ENCODE peak calls at places on chromosomes 11 and 22, in nine cellular contexts. J is RWPE1, L is ascending aorta, O is GM12864, T is sigmoid colon, X is GM20000, K is upper lobe of right lung, B is lung, Z is mucosa of descending colon. I is an unnamed sample.

GRCh38 chr11:32426819-32427615 is 8.3 kb downstream of the WT1 start:
- DNase-seq in J (no peak), L (no peak), O (no peak), T (no peak), X (peak), K (no peak), B (no peak), Z (no peak), I (no peak)

GRCh38 chr11:75547617-75548054 is 14.4 kb upstream of the SERPINH1 start:
- DNase-seq in J (peak), L (peak), O (no peak), T (peak), X (peak), K (peak), B (peak), Z (peak), I (peak)

GRCh38 chr22:24550028-24550901 is 4.7 kb downstream of the GUCD1 start:
- DNase-seq in J (no peak), L (no peak), O (no peak), T (no peak), X (no peak), K (no peak), B (no peak), Z (peak), I (no peak)

GRCh38 chr11:10627816-10628215 is 59.4 kb upstream of the LYVE1 start:
- DNase-seq in J (no peak), L (no peak), O (no peak), T (no peak), X (no peak), K (peak), B (no peak), Z (no peak), I (no peak)

GRCh38 chr11:95417832-95418231 is 186.8 kb upstream of the SESN3 start:
- DNase-seq in J (no peak), L (no peak), O (no peak), T (no peak), X (no peak), K (no peak), B (no peak), Z (no peak), I (no peak)

GRCh38 chr11:66868082-66868725 is 11.3 kb downstream of the LRFN4 start:
- DNase-seq in J (no peak), L (no peak), O (no peak), T (no peak), X (no peak), K (no peak), B (no peak), Z (no peak), I (no peak)

GRCh38 chr11:82675838-82676237 is 57.8 kb downstream of the FAM181B start:
- DNase-seq in J (no peak), L (no peak), O (no peak), T (no peak), X (no peak), K (no peak), B (no peak), Z (no peak), I (no peak)

GRCh38 chr11:125274309-125274708 is 109.8 kb downstream of the PKNOX2 start:
- DNase-seq in J (no peak), L (no peak), O (no peak), T (no peak), X (no peak), K (no peak), B (no peak), Z (no peak), I (no peak)

GRCh38 chr11:130514851-130515250 is 66.4 kb downstream of the ADAMTS15 start:
- DNase-seq in J (no peak), L (no peak), O (no peak), T (no peak), X (no peak), K (no peak), B (no peak), Z (no peak), I (peak)

GRCh38 chr11:62912268-62912667 is 8.9 kb downstream of the CHRM1 start:
- DNase-seq in J (no peak), L (no peak), O (no peak), T (no peak), X (no peak), K (no peak), B (no peak), Z (no peak), I (no peak)

GRCh38 chr11:33617672-33618362 is 82.8 kb downstream of the C11orf91 start:
- DNase-seq in J (no peak), L (no peak), O (no peak), T (no peak), X (no peak), K (no peak), B (no peak), Z (no peak), I (no peak)

GRCh38 chr11:119774180-119774763 is 45.3 kb upstream of the NECTIN1 start:
- DNase-seq in J (peak), L (no peak), O (no peak), T (no peak), X (no peak), K (peak), B (no peak), Z (peak), I (no peak)

GRCh38 chr11:69912911-69913451 is 93.8 kb upstream of the FGF3 start:
- DNase-seq in J (no peak), L (peak), O (no peak), T (peak), X (no peak), K (peak), B (no peak), Z (peak), I (peak)

GRCh38 chr22:37994049-37994448 is 9.7 kb upstream of the SOX10 start:
- DNase-seq in J (no peak), L (no peak), O (no peak), T (no peak), X (no peak), K (no peak), B (no peak), Z (no peak), I (no peak)

GRCh38 chr11:76380161-76380976 is 563 bp downstream of the THAP12 start:
- DNase-seq in J (peak), L (no peak), O (no peak), T (peak), X (peak), K (peak), B (no peak), Z (peak), I (peak)

GRCh38 chr22:26514419-26515161 is 2.3 kb upstream of the TFIP11 start:
- DNase-seq in J (no peak), L (no peak), O (no peak), T (no peak), X (no peak), K (no peak), B (no peak), Z (no peak), I (no peak)

GRCh38 chr22:30486661-30487115 is 14.9 kb upstream of the SEC14L3 start:
- DNase-seq in J (no peak), L (no peak), O (no peak), T (no peak), X (no peak), K (no peak), B (peak), Z (no peak), I (no peak)

GRCh38 chr22:21725956-21726649 is 9.5 kb downstream of the YPEL1 start:
- DNase-seq in J (no peak), L (no peak), O (no peak), T (no peak), X (no peak), K (no peak), B (no peak), Z (no peak), I (no peak)

GRCh38 chr22:45149671-45150070 is 14.1 kb upstream of the NUP50 start:
- DNase-seq in J (no peak), L (no peak), O (no peak), T (no peak), X (no peak), K (no peak), B (no peak), Z (no peak), I (no peak)

GRCh38 chr22:46149493-46149997 is 781 bp upstream of the PPARA start:
- DNase-seq in J (no peak), L (peak), O (no peak), T (peak), X (no peak), K (peak), B (peak), Z (peak), I (peak)

GRCh38 chr11:126317681-126318641 is 14.1 kb downstream of the DCPS start:
- DNase-seq in J (no peak), L (peak), O (no peak), T (peak), X (no peak), K (peak), B (peak), Z (peak), I (peak)

GRCh38 chr11:63916837-63917684 is at the start of gene RCOR2:
- DNase-seq in J (peak), L (peak), O (peak), T (peak), X (peak), K (peak), B (peak), Z (peak), I (peak)

GRCh38 chr11:17563248-17563647 is 16.2 kb downstream of the OTOG start:
- DNase-seq in J (peak), L (no peak), O (no peak), T (peak), X (no peak), K (no peak), B (no peak), Z (no peak), I (no peak)

GRCh38 chr22:35539910-35540599 is 576 bp upstream of the RASD2 start:
- DNase-seq in J (peak), L (peak), O (no peak), T (peak), X (peak), K (peak), B (no peak), Z (peak), I (peak)

GRCh38 chr11:64267207-64267945 is 16.0 kb downstream of the PLCB3 start:
- DNase-seq in J (no peak), L (no peak), O (no peak), T (no peak), X (no peak), K (no peak), B (no peak), Z (no peak), I (no peak)

GRCh38 chr11:132561937-132562336 is 970.4 kb downstream of the OPCML start:
- DNase-seq in J (no peak), L (no peak), O (no peak), T (no peak), X (no peak), K (no peak), B (no peak), Z (no peak), I (no peak)

GRCh38 chr11:15901046-15901445 is 455.3 kb downstream of the SOX6 start:
- DNase-seq in J (no peak), L (no peak), O (no peak), T (no peak), X (no peak), K (peak), B (no peak), Z (no peak), I (no peak)
- TF ChIP-seq CTCF in J (no peak), L (no peak), O (no peak), T (no peak), X (no peak), K (no peak), B (no peak), Z (no peak), I (peak)

GRCh38 chr11:12868315-12869073 is 140.6 kb upstream of the RASSF10 start:
- DNase-seq in J (no peak), L (no peak), O (no peak), T (no peak), X (no peak), K (no peak), B (no peak), Z (no peak), I (no peak)
- TF ChIP-seq CTCF in J (no peak), L (peak), O (no peak), T (no peak), X (no peak), K (no peak), B (no peak), Z (no peak), I (no peak)

GRCh38 chr11:47553417-47553746 is 450 bp upstream of the CELF1 start:
- DNase-seq in J (no peak), L (no peak), O (no peak), T (no peak), X (peak), K (no peak), B (no peak), Z (no peak), I (no peak)
- TF ChIP-seq CTCF in J (peak), L (no peak), O (no peak), T (no peak), X (no peak), K (no peak), B (no peak), Z (no peak), I (no peak)

DNA sequence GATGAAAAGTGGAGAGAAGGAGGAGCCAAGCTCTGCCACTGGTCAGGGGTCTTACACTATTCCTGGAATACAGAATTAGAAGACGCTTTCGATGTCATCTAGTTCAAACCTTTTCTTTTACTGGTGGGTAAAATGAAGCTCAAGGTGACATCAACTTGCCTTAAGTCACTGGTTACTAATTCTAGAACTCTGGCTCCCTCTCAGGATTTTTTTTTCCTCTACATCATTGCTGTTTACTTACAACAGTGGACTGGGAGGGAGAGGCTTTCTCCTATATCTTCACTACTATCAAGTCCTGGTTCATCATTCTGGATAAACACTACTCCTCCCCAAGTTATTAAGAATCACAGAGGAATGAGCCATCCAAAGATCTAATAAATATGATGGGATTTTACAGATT is 82.9 kb downstream of the ETS1 start:
- DNase-seq in J (no peak), L (no peak), O (no peak), T (no peak), X (no peak), K (no peak), B (no peak), Z (no peak), I (no peak)
- TF ChIP-seq CTCF in J (no peak), L (no peak), O (no peak), T (no peak), X (no peak), K (no peak), B (no peak), Z (no peak), I (no peak)

GRCh38 chr22:17888439-17888838 is 114.2 kb upstream of the BID start:
- DNase-seq in J (no peak), L (no peak), O (no peak), T (no peak), X (no peak), K (no peak), B (no peak), Z (no peak), I (no peak)

GRCh38 chr22:17891427-17892167 is 117.3 kb upstream of the BID start:
- DNase-seq in J (no peak), L (no peak), O (no peak), T (no peak), X (peak), K (no peak), B (no peak), Z (peak), I (peak)

GRCh38 chr22:17890245-17890671 is 116.0 kb upstream of the BID start:
- DNase-seq in J (peak), L (no peak), O (no peak), T (no peak), X (no peak), K (no peak), B (no peak), Z (peak), I (peak)

GRCh38 chr22:17890892-17891291 is 116.6 kb upstream of the BID start:
- DNase-seq in J (no peak), L (no peak), O (no peak), T (no peak), X (no peak), K (no peak), B (no peak), Z (no peak), I (no peak)

GRCh38 chr22:17888855-17889254 is 114.6 kb upstream of the BID start:
- DNase-seq in J (no peak), L (no peak), O (no peak), T (no peak), X (no peak), K (no peak), B (no peak), Z (no peak), I (no peak)
- TF ChIP-seq CTCF in J (no peak), L (no peak), O (no peak), T (no peak), X (no peak), K (no peak), B (no peak), Z (no peak), I (peak)

GRCh38 chr11:35138949-35139881 is at the start of gene CD44:
- DNase-seq in J (peak), L (peak), O (no peak), T (peak), X (peak), K (peak), B (peak), Z (peak), I (peak)
- TF ChIP-seq CTCF in J (no peak), L (no peak), O (no peak), T (no peak), X (no peak), K (no peak), B (no peak), Z (no peak), I (no peak)